ENCODE peak calls at places on chromosomes 4 and X, in nine cellular contexts. One of them, this sample, is unnamed.

GRCh38 chrX:2479420-2479780 is 21.4 kb downstream of the DHRSX start:
- DNase-seq in bronchial epithelial cell: no peak
- DNase-seq in activated naive CD4-positive, alpha-beta T cell treated with anti-CD3 and anti-CD28 coated beads for 36 hours: no peak
- DNase-seq in right cardiac atrium: peak
- DNase-seq in AG04450: no peak
- DNase-seq in AG09319: no peak
- DNase-seq in stimulated activated CD8-positive, alpha-beta memory T cell treated with anti-CD3 and anti-CD28 coated beads, Interleukin-2, amount 100 ng/mL, for 48 hours: no peak
- DNase-seq in NCI-H1436 treated with DMSO at 0.1 percent for 48 hours: no peak
- DNase-seq in stimulated activated CD4-positive, alpha-beta T cell treated with anti-CD3 and anti-CD28 coated beads, Interleukin-1b, Interleukin-23, amount 100 ng/mL, for 1 hour: no peak
- DNase-seq in this sample: no peak

GRCh38 chrX:76183289-76184057 is 10.6 kb downstream of the PBDC1 start:
- DNase-seq in activated naive CD4-positive, alpha-beta T cell treated with anti-CD3 and anti-CD28 coated beads for 36 hours: no peak
- DNase-seq in stimulated activated CD8-positive, alpha-beta memory T cell treated with anti-CD3 and anti-CD28 coated beads, Interleukin-2, amount 100 ng/mL, for 48 hours: no peak
- DNase-seq in NCI-H1436 treated with DMSO at 0.1 percent for 48 hours: no peak
- DNase-seq in AG04450: peak
- DNase-seq in stimulated activated CD4-positive, alpha-beta T cell treated with anti-CD3 and anti-CD28 coated beads, Interleukin-1b, Interleukin-23, amount 100 ng/mL, for 1 hour: no peak
- DNase-seq in AG09319: peak
- DNase-seq in bronchial epithelial cell: peak
- DNase-seq in right cardiac atrium: no peak
- DNase-seq in this sample: peak

GRCh38 chr4:81314196-81314896 is 99.3 kb upstream of the PRKG2 start:
- DNase-seq in AG04450: peak
- DNase-seq in stimulated activated CD8-positive, alpha-beta memory T cell treated with anti-CD3 and anti-CD28 coated beads, Interleukin-2, amount 100 ng/mL, for 48 hours: no peak
- DNase-seq in activated naive CD4-positive, alpha-beta T cell treated with anti-CD3 and anti-CD28 coated beads for 36 hours: no peak
- DNase-seq in bronchial epithelial cell: peak
- DNase-seq in stimulated activated CD4-positive, alpha-beta T cell treated with anti-CD3 and anti-CD28 coated beads, Interleukin-1b, Interleukin-23, amount 100 ng/mL, for 1 hour: no peak
- DNase-seq in right cardiac atrium: peak
- DNase-seq in NCI-H1436 treated with DMSO at 0.1 percent for 48 hours: no peak
- DNase-seq in AG09319: peak
- DNase-seq in this sample: peak

GRCh38 chrX:30039768-30040167 is 175.6 kb upstream of the MAGEB2 start:
- DNase-seq in AG04450: no peak
- DNase-seq in stimulated activated CD8-positive, alpha-beta memory T cell treated with anti-CD3 and anti-CD28 coated beads, Interleukin-2, amount 100 ng/mL, for 48 hours: no peak
- DNase-seq in activated naive CD4-positive, alpha-beta T cell treated with anti-CD3 and anti-CD28 coated beads for 36 hours: no peak
- DNase-seq in stimulated activated CD4-positive, alpha-beta T cell treated with anti-CD3 and anti-CD28 coated beads, Interleukin-1b, Interleukin-23, amount 100 ng/mL, for 1 hour: no peak
- DNase-seq in bronchial epithelial cell: no peak
- DNase-seq in AG09319: no peak
- DNase-seq in NCI-H1436 treated with DMSO at 0.1 percent for 48 hours: no peak
- DNase-seq in right cardiac atrium: no peak
- DNase-seq in this sample: peak

GRCh38 chr4:73311428-73311827 is 52.8 kb upstream of the ANKRD17 start:
- DNase-seq in stimulated activated CD8-positive, alpha-beta memory T cell treated with anti-CD3 and anti-CD28 coated beads, Interleukin-2, amount 100 ng/mL, for 48 hours: no peak
- DNase-seq in NCI-H1436 treated with DMSO at 0.1 percent for 48 hours: no peak
- DNase-seq in bronchial epithelial cell: peak
- DNase-seq in AG04450: peak
- DNase-seq in AG09319: peak
- DNase-seq in right cardiac atrium: no peak
- DNase-seq in stimulated activated CD4-positive, alpha-beta T cell treated with anti-CD3 and anti-CD28 coated beads, Interleukin-1b, Interleukin-23, amount 100 ng/mL, for 1 hour: no peak
- DNase-seq in activated naive CD4-positive, alpha-beta T cell treated with anti-CD3 and anti-CD28 coated beads for 36 hours: no peak
- DNase-seq in this sample: peak

GRCh38 chrX:45794323-45794994 is 593.8 kb upstream of the DIPK2B start:
- DNase-seq in bronchial epithelial cell: no peak
- DNase-seq in AG09319: no peak
- DNase-seq in right cardiac atrium: no peak
- DNase-seq in AG04450: no peak
- DNase-seq in activated naive CD4-positive, alpha-beta T cell treated with anti-CD3 and anti-CD28 coated beads for 36 hours: no peak
- DNase-seq in NCI-H1436 treated with DMSO at 0.1 percent for 48 hours: no peak
- DNase-seq in stimulated activated CD8-positive, alpha-beta memory T cell treated with anti-CD3 and anti-CD28 coated beads, Interleukin-2, amount 100 ng/mL, for 48 hours: no peak
- DNase-seq in stimulated activated CD4-positive, alpha-beta T cell treated with anti-CD3 and anti-CD28 coated beads, Interleukin-1b, Interleukin-23, amount 100 ng/mL, for 1 hour: no peak
- DNase-seq in this sample: no peak

GRCh38 chr4:181939199-181939945 is 303.8 kb upstream of the TENM3 start:
- DNase-seq in stimulated activated CD8-positive, alpha-beta memory T cell treated with anti-CD3 and anti-CD28 coated beads, Interleukin-2, amount 100 ng/mL, for 48 hours: no peak
- DNase-seq in NCI-H1436 treated with DMSO at 0.1 percent for 48 hours: no peak
- DNase-seq in AG04450: no peak
- DNase-seq in stimulated activated CD4-positive, alpha-beta T cell treated with anti-CD3 and anti-CD28 coated beads, Interleukin-1b, Interleukin-23, amount 100 ng/mL, for 1 hour: no peak
- DNase-seq in right cardiac atrium: no peak
- DNase-seq in AG09319: no peak
- DNase-seq in activated naive CD4-positive, alpha-beta T cell treated with anti-CD3 and anti-CD28 coated beads for 36 hours: no peak
- DNase-seq in bronchial epithelial cell: no peak
- DNase-seq in this sample: no peak

GRCh38 chrX:130002541-130002940 is 20.1 kb downstream of the BCORL1 start:
- DNase-seq in NCI-H1436 treated with DMSO at 0.1 percent for 48 hours: no peak
- DNase-seq in stimulated activated CD4-positive, alpha-beta T cell treated with anti-CD3 and anti-CD28 coated beads, Interleukin-1b, Interleukin-23, amount 100 ng/mL, for 1 hour: no peak
- DNase-seq in bronchial epithelial cell: no peak
- DNase-seq in activated naive CD4-positive, alpha-beta T cell treated with anti-CD3 and anti-CD28 coated beads for 36 hours: no peak
- DNase-seq in right cardiac atrium: no peak
- DNase-seq in AG04450: no peak
- DNase-seq in AG09319: no peak
- DNase-seq in stimulated activated CD8-positive, alpha-beta memory T cell treated with anti-CD3 and anti-CD28 coated beads, Interleukin-2, amount 100 ng/mL, for 48 hours: no peak
- DNase-seq in this sample: no peak

GRCh38 chr4:67660418-67660817 is 40.5 kb downstream of the UBA6 start:
- DNase-seq in right cardiac atrium: no peak
- DNase-seq in activated naive CD4-positive, alpha-beta T cell treated with anti-CD3 and anti-CD28 coated beads for 36 hours: no peak
- DNase-seq in AG09319: no peak
- DNase-seq in stimulated activated CD4-positive, alpha-beta T cell treated with anti-CD3 and anti-CD28 coated beads, Interleukin-1b, Interleukin-23, amount 100 ng/mL, for 1 hour: no peak
- DNase-seq in bronchial epithelial cell: no peak
- DNase-seq in stimulated activated CD8-positive, alpha-beta memory T cell treated with anti-CD3 and anti-CD28 coated beads, Interleukin-2, amount 100 ng/mL, for 48 hours: no peak
- DNase-seq in AG04450: no peak
- DNase-seq in NCI-H1436 treated with DMSO at 0.1 percent for 48 hours: no peak
- DNase-seq in this sample: no peak

GRCh38 chr4:77881460-77882295 is 19.0 kb downstream of the MRPL1 start:
- DNase-seq in NCI-H1436 treated with DMSO at 0.1 percent for 48 hours: no peak
- DNase-seq in AG09319: no peak
- DNase-seq in bronchial epithelial cell: peak
- DNase-seq in AG04450: peak
- DNase-seq in stimulated activated CD4-positive, alpha-beta T cell treated with anti-CD3 and anti-CD28 coated beads, Interleukin-1b, Interleukin-23, amount 100 ng/mL, for 1 hour: no peak
- DNase-seq in right cardiac atrium: no peak
- DNase-seq in activated naive CD4-positive, alpha-beta T cell treated with anti-CD3 and anti-CD28 coated beads for 36 hours: no peak
- DNase-seq in stimulated activated CD8-positive, alpha-beta memory T cell treated with anti-CD3 and anti-CD28 coated beads, Interleukin-2, amount 100 ng/mL, for 48 hours: no peak
- DNase-seq in this sample: peak

GRCh38 chrX:44872319-44872816 is 620 bp upstream of the KDM6A start:
- DNase-seq in bronchial epithelial cell: no peak
- DNase-seq in stimulated activated CD4-positive, alpha-beta T cell treated with anti-CD3 and anti-CD28 coated beads, Interleukin-1b, Interleukin-23, amount 100 ng/mL, for 1 hour: no peak
- DNase-seq in activated naive CD4-positive, alpha-beta T cell treated with anti-CD3 and anti-CD28 coated beads for 36 hours: peak
- DNase-seq in AG09319: no peak
- DNase-seq in NCI-H1436 treated with DMSO at 0.1 percent for 48 hours: no peak
- DNase-seq in stimulated activated CD8-positive, alpha-beta memory T cell treated with anti-CD3 and anti-CD28 coated beads, Interleukin-2, amount 100 ng/mL, for 48 hours: no peak
- DNase-seq in right cardiac atrium: peak
- DNase-seq in AG04450: no peak
- DNase-seq in this sample: peak

GRCh38 chrX:6021316-6022091 is 207.2 kb downstream of the NLGN4X start:
- DNase-seq in NCI-H1436 treated with DMSO at 0.1 percent for 48 hours: no peak
- DNase-seq in AG09319: no peak
- DNase-seq in bronchial epithelial cell: peak
- DNase-seq in stimulated activated CD8-positive, alpha-beta memory T cell treated with anti-CD3 and anti-CD28 coated beads, Interleukin-2, amount 100 ng/mL, for 48 hours: peak
- DNase-seq in right cardiac atrium: no peak
- DNase-seq in stimulated activated CD4-positive, alpha-beta T cell treated with anti-CD3 and anti-CD28 coated beads, Interleukin-1b, Interleukin-23, amount 100 ng/mL, for 1 hour: no peak
- DNase-seq in activated naive CD4-positive, alpha-beta T cell treated with anti-CD3 and anti-CD28 coated beads for 36 hours: peak
- DNase-seq in AG04450: no peak
- DNase-seq in this sample: peak

GRCh38 chrX:149521438-149521837 is 16.3 kb upstream of the IDS start:
- DNase-seq in activated naive CD4-positive, alpha-beta T cell treated with anti-CD3 and anti-CD28 coated beads for 36 hours: no peak
- DNase-seq in stimulated activated CD4-positive, alpha-beta T cell treated with anti-CD3 and anti-CD28 coated beads, Interleukin-1b, Interleukin-23, amount 100 ng/mL, for 1 hour: no peak
- DNase-seq in AG09319: no peak
- DNase-seq in AG04450: no peak
- DNase-seq in right cardiac atrium: no peak
- DNase-seq in NCI-H1436 treated with DMSO at 0.1 percent for 48 hours: no peak
- DNase-seq in bronchial epithelial cell: no peak
- DNase-seq in stimulated activated CD8-positive, alpha-beta memory T cell treated with anti-CD3 and anti-CD28 coated beads, Interleukin-2, amount 100 ng/mL, for 48 hours: no peak
- DNase-seq in this sample: no peak

GRCh38 chrX:49041683-49042529 is 1.3 kb downstream of the TFE3 start:
- DNase-seq in bronchial epithelial cell: peak
- DNase-seq in NCI-H1436 treated with DMSO at 0.1 percent for 48 hours: no peak
- DNase-seq in activated naive CD4-positive, alpha-beta T cell treated with anti-CD3 and anti-CD28 coated beads for 36 hours: peak
- DNase-seq in AG04450: peak
- DNase-seq in right cardiac atrium: no peak
- DNase-seq in stimulated activated CD8-positive, alpha-beta memory T cell treated with anti-CD3 and anti-CD28 coated beads, Interleukin-2, amount 100 ng/mL, for 48 hours: no peak
- DNase-seq in stimulated activated CD4-positive, alpha-beta T cell treated with anti-CD3 and anti-CD28 coated beads, Interleukin-1b, Interleukin-23, amount 100 ng/mL, for 1 hour: no peak
- DNase-seq in AG09319: no peak
- DNase-seq in this sample: peak

GRCh38 chr4:25818293-25819240 is 44.2 kb downstream of the SEL1L3 start:
- DNase-seq in AG09319: no peak
- DNase-seq in NCI-H1436 treated with DMSO at 0.1 percent for 48 hours: no peak
- DNase-seq in stimulated activated CD4-positive, alpha-beta T cell treated with anti-CD3 and anti-CD28 coated beads, Interleukin-1b, Interleukin-23, amount 100 ng/mL, for 1 hour: no peak
- DNase-seq in bronchial epithelial cell: peak
- DNase-seq in right cardiac atrium: no peak
- DNase-seq in activated naive CD4-positive, alpha-beta T cell treated with anti-CD3 and anti-CD28 coated beads for 36 hours: no peak
- DNase-seq in stimulated activated CD8-positive, alpha-beta memory T cell treated with anti-CD3 and anti-CD28 coated beads, Interleukin-2, amount 100 ng/mL, for 48 hours: no peak
- DNase-seq in AG04450: no peak
- DNase-seq in this sample: peak

GRCh38 chrX:31397119-31397518 is 325.3 kb upstream of the FTHL17 start:
- DNase-seq in stimulated activated CD8-positive, alpha-beta memory T cell treated with anti-CD3 and anti-CD28 coated beads, Interleukin-2, amount 100 ng/mL, for 48 hours: no peak
- DNase-seq in stimulated activated CD4-positive, alpha-beta T cell treated with anti-CD3 and anti-CD28 coated beads, Interleukin-1b, Interleukin-23, amount 100 ng/mL, for 1 hour: no peak
- DNase-seq in AG04450: no peak
- DNase-seq in right cardiac atrium: no peak
- DNase-seq in NCI-H1436 treated with DMSO at 0.1 percent for 48 hours: no peak
- DNase-seq in AG09319: no peak
- DNase-seq in activated naive CD4-positive, alpha-beta T cell treated with anti-CD3 and anti-CD28 coated beads for 36 hours: no peak
- DNase-seq in bronchial epithelial cell: peak
- DNase-seq in this sample: no peak

GRCh38 chrX:102746134-102746584 is 25.6 kb downstream of the GPRASP3 start:
- DNase-seq in NCI-H1436 treated with DMSO at 0.1 percent for 48 hours: no peak
- DNase-seq in AG04450: no peak
- DNase-seq in stimulated activated CD8-positive, alpha-beta memory T cell treated with anti-CD3 and anti-CD28 coated beads, Interleukin-2, amount 100 ng/mL, for 48 hours: peak
- DNase-seq in AG09319: no peak
- DNase-seq in activated naive CD4-positive, alpha-beta T cell treated with anti-CD3 and anti-CD28 coated beads for 36 hours: peak
- DNase-seq in stimulated activated CD4-positive, alpha-beta T cell treated with anti-CD3 and anti-CD28 coated beads, Interleukin-1b, Interleukin-23, amount 100 ng/mL, for 1 hour: no peak
- DNase-seq in bronchial epithelial cell: no peak
- DNase-seq in right cardiac atrium: peak
- DNase-seq in this sample: no peak

GRCh38 chr4:108008721-108009120 is 19.0 kb downstream of the HADH start:
- DNase-seq in stimulated activated CD4-positive, alpha-beta T cell treated with anti-CD3 and anti-CD28 coated beads, Interleukin-1b, Interleukin-23, amount 100 ng/mL, for 1 hour: no peak
- DNase-seq in bronchial epithelial cell: peak
- DNase-seq in AG09319: no peak
- DNase-seq in activated naive CD4-positive, alpha-beta T cell treated with anti-CD3 and anti-CD28 coated beads for 36 hours: no peak
- DNase-seq in NCI-H1436 treated with DMSO at 0.1 percent for 48 hours: no peak
- DNase-seq in stimulated activated CD8-positive, alpha-beta memory T cell treated with anti-CD3 and anti-CD28 coated beads, Interleukin-2, amount 100 ng/mL, for 48 hours: no peak
- DNase-seq in right cardiac atrium: no peak
- DNase-seq in AG04450: no peak
- DNase-seq in this sample: peak

GRCh38 chr4:144903953-144904711 is 193.9 kb downstream of the ANAPC10 start:
- DNase-seq in right cardiac atrium: no peak
- DNase-seq in NCI-H1436 treated with DMSO at 0.1 percent for 48 hours: no peak
- DNase-seq in stimulated activated CD8-positive, alpha-beta memory T cell treated with anti-CD3 and anti-CD28 coated beads, Interleukin-2, amount 100 ng/mL, for 48 hours: no peak
- DNase-seq in AG09319: no peak
- DNase-seq in activated naive CD4-positive, alpha-beta T cell treated with anti-CD3 and anti-CD28 coated beads for 36 hours: no peak
- DNase-seq in stimulated activated CD4-positive, alpha-beta T cell treated with anti-CD3 and anti-CD28 coated beads, Interleukin-1b, Interleukin-23, amount 100 ng/mL, for 1 hour: no peak
- DNase-seq in AG04450: no peak
- DNase-seq in bronchial epithelial cell: peak
- DNase-seq in this sample: peak

GRCh38 chr4:153988446-153988845 is 199.6 kb upstream of the SFRP2 start:
- DNase-seq in AG09319: no peak
- DNase-seq in right cardiac atrium: no peak
- DNase-seq in NCI-H1436 treated with DMSO at 0.1 percent for 48 hours: no peak
- DNase-seq in bronchial epithelial cell: no peak
- DNase-seq in AG04450: no peak
- DNase-seq in stimulated activated CD8-positive, alpha-beta memory T cell treated with anti-CD3 and anti-CD28 coated beads, Interleukin-2, amount 100 ng/mL, for 48 hours: no peak
- DNase-seq in activated naive CD4-positive, alpha-beta T cell treated with anti-CD3 and anti-CD28 coated beads for 36 hours: no peak
- DNase-seq in stimulated activated CD4-positive, alpha-beta T cell treated with anti-CD3 and anti-CD28 coated beads, Interleukin-1b, Interleukin-23, amount 100 ng/mL, for 1 hour: no peak
- DNase-seq in this sample: no peak

GRCh38 chrX:7996414-7996813 is 69.2 kb upstream of the PNPLA4 start:
- DNase-seq in stimulated activated CD4-positive, alpha-beta T cell treated with anti-CD3 and anti-CD28 coated beads, Interleukin-1b, Interleukin-23, amount 100 ng/mL, for 1 hour: no peak
- DNase-seq in activated naive CD4-positive, alpha-beta T cell treated with anti-CD3 and anti-CD28 coated beads for 36 hours: peak
- DNase-seq in bronchial epithelial cell: peak
- DNase-seq in AG04450: no peak
- DNase-seq in right cardiac atrium: no peak
- DNase-seq in NCI-H1436 treated with DMSO at 0.1 percent for 48 hours: no peak
- DNase-seq in stimulated activated CD8-positive, alpha-beta memory T cell treated with anti-CD3 and anti-CD28 coated beads, Interleukin-2, amount 100 ng/mL, for 48 hours: no peak
- DNase-seq in AG09319: no peak
- DNase-seq in this sample: peak

GRCh38 chr4:76374744-76375143 is 46.2 kb downstream of the CCDC158 start:
- DNase-seq in right cardiac atrium: no peak
- DNase-seq in activated naive CD4-positive, alpha-beta T cell treated with anti-CD3 and anti-CD28 coated beads for 36 hours: no peak
- DNase-seq in bronchial epithelial cell: peak
- DNase-seq in stimulated activated CD8-positive, alpha-beta memory T cell treated with anti-CD3 and anti-CD28 coated beads, Interleukin-2, amount 100 ng/mL, for 48 hours: no peak
- DNase-seq in AG04450: no peak
- DNase-seq in stimulated activated CD4-positive, alpha-beta T cell treated with anti-CD3 and anti-CD28 coated beads, Interleukin-1b, Interleukin-23, amount 100 ng/mL, for 1 hour: no peak
- DNase-seq in AG09319: no peak
- DNase-seq in NCI-H1436 treated with DMSO at 0.1 percent for 48 hours: no peak
- DNase-seq in this sample: peak

GRCh38 chr4:68498413-68499007 is 51.2 kb downstream of the TMPRSS11E start:
- DNase-seq in stimulated activated CD8-positive, alpha-beta memory T cell treated with anti-CD3 and anti-CD28 coated beads, Interleukin-2, amount 100 ng/mL, for 48 hours: peak
- DNase-seq in AG09319: peak
- DNase-seq in stimulated activated CD4-positive, alpha-beta T cell treated with anti-CD3 and anti-CD28 coated beads, Interleukin-1b, Interleukin-23, amount 100 ng/mL, for 1 hour: peak
- DNase-seq in bronchial epithelial cell: peak
- DNase-seq in right cardiac atrium: peak
- DNase-seq in AG04450: peak
- DNase-seq in activated naive CD4-positive, alpha-beta T cell treated with anti-CD3 and anti-CD28 coated beads for 36 hours: peak
- DNase-seq in NCI-H1436 treated with DMSO at 0.1 percent for 48 hours: no peak
- DNase-seq in this sample: peak

GRCh38 chrX:344371-344901 is 25.8 kb upstream of the GTPBP6 start:
- DNase-seq in bronchial epithelial cell: no peak
- DNase-seq in AG09319: no peak
- DNase-seq in right cardiac atrium: peak
- DNase-seq in NCI-H1436 treated with DMSO at 0.1 percent for 48 hours: no peak
- DNase-seq in AG04450: no peak
- DNase-seq in activated naive CD4-positive, alpha-beta T cell treated with anti-CD3 and anti-CD28 coated beads for 36 hours: no peak
- DNase-seq in stimulated activated CD8-positive, alpha-beta memory T cell treated with anti-CD3 and anti-CD28 coated beads, Interleukin-2, amount 100 ng/mL, for 48 hours: no peak
- DNase-seq in stimulated activated CD4-positive, alpha-beta T cell treated with anti-CD3 and anti-CD28 coated beads, Interleukin-1b, Interleukin-23, amount 100 ng/mL, for 1 hour: no peak
- DNase-seq in this sample: no peak